ENCODE peak calls at places on chromosomes 16 and 17, in six cellular contexts. V is thoracic aorta; P is choroid plexus epithelial cell; K is activated T-helper 9 cell treated with anti-CD3 and anti-CD28 coated beads, Interleukin-2, amount 50 U/mL, for 16 hours; X is GM23248; G is activated CD4-positive, alpha-beta T cell treated with anti-CD3 and anti-CD28 coated beads, Interleukin-2, amount 50 U/mL, for 1 hour. R is an unnamed sample.
A peak's percentile ranks its signal among the peaks of the same experiment; 100 is the strongest.

GRCh38 chr16:87436225-87437172 is 44.4 kb downstream of the MAP1LC3B start:
- DNase-seq in V (no peak), P (peak; percentile 66), K (no peak), X (peak; percentile 73), G (no peak), R (no peak)

GRCh38 chr17:40317345-40317873 is 8.4 kb downstream of the RARA start:
- DNase-seq in V (no peak), P (peak; percentile 73), K (no peak), X (peak; percentile 87), G (peak; percentile 55), R (peak; percentile 69)

GRCh38 chr17:65797809-65798208 is 236.4 kb upstream of the AXIN2 start:
- DNase-seq in V (no peak), P (peak; percentile 23), K (no peak), X (peak; percentile 23), G (peak; percentile 25), R (peak; percentile 41)

GRCh38 chr17:245611-246010 is 64.2 kb upstream of the DOC2B start:
- DNase-seq in V (no peak), P (no peak), K (no peak), X (no peak), G (no peak), R (no peak)

GRCh38 chr17:2343421-2343820 is 6.1 kb downstream of the SGSM2 start:
- DNase-seq in V (no peak), P (no peak), K (peak; percentile 12), X (peak; percentile 8), G (peak; percentile 29), R (no peak)

GRCh38 chr17:61400786-61401279 is 1.2 kb downstream of the TBX2 start:
- DNase-seq in V (no peak), P (peak; percentile 45), K (no peak), X (peak; percentile 75), G (no peak), R (peak; percentile 54)

GRCh38 chr17:41264599-41264998 is 579 bp upstream of the KRTAP9-6 start:
- DNase-seq in V (no peak), P (no peak), K (no peak), X (no peak), G (no peak), R (no peak)

GRCh38 chr17:42598905-42599304 is 10.3 kb downstream of the RETREG3 start:
- DNase-seq in V (no peak), P (no peak), K (no peak), X (peak; percentile 23), G (no peak), R (no peak)

GRCh38 chr17:7435676-7436555 is 681 bp downstream of the TMEM102 start:
- DNase-seq in V (no peak), P (no peak), K (peak; percentile 42), X (peak; percentile 60), G (peak; percentile 47), R (peak; percentile 85)

GRCh38 chr17:46194393-46195216 is 1.4 kb upstream of the KANSL1 start:
- DNase-seq in V (no peak), P (peak; percentile 67), K (no peak), X (peak; percentile 81), G (peak; percentile 28), R (no peak)

GRCh38 chr17:39151680-39152058 is 232 bp upstream of the PLXDC1 start:
- DNase-seq in V (no peak), P (no peak), K (no peak), X (peak; percentile 16), G (no peak), R (no peak)

GRCh38 chr17:77501101-77501566 is 360.4 kb downstream of the SEC14L1 start:
- DNase-seq in V (no peak), P (peak; percentile 45), K (no peak), X (peak; percentile 57), G (peak; percentile 42), R (peak; percentile 47)

GRCh38 chr16:9334091-9334490 is 242.6 kb downstream of the HAPSTR1 start:
- DNase-seq in V (no peak), P (no peak), K (no peak), X (no peak), G (no peak), R (no peak)

GRCh38 chr17:2883544-2884203 is 87.4 kb downstream of the RAP1GAP2 start:
- DNase-seq in V (no peak), P (peak; percentile 22), K (no peak), X (peak; percentile 80), G (no peak), R (peak; percentile 58)

GRCh38 chr17:80622170-80622466 is 77.5 kb downstream of the RPTOR start:
- DNase-seq in V (no peak), P (no peak), K (no peak), X (no peak), G (no peak), R (no peak)

GRCh38 chr17:83078378-83079339 is 750 bp upstream of the METRNL start:
- DNase-seq in V (no peak), P (no peak), K (peak; percentile 8), X (peak; percentile 63), G (no peak), R (no peak)

GRCh38 chr17:41972571-41973411 is 6.2 kb downstream of the CNP start:
- DNase-seq in V (no peak), P (peak; percentile 56), K (no peak), X (no peak), G (no peak), R (no peak)

GRCh38 chr16:87641721-87642120 is 39.4 kb downstream of the JPH3 start:
- DNase-seq in V (no peak), P (no peak), K (no peak), X (no peak), G (no peak), R (no peak)

GRCh38 chr16:29156511-29156910 is 171.7 kb downstream of the LAT start:
- DNase-seq in V (no peak), P (no peak), K (no peak), X (no peak), G (no peak), R (peak; percentile 18)

GRCh38 chr17:78127240-78127887 is 1.2 kb downstream of the TMC6 start:
- DNase-seq in V (no peak), P (no peak), K (peak; percentile 41), X (no peak), G (peak; percentile 56), R (peak; percentile 78)

GRCh38 chr17:4769628-4770027 is 2.1 kb upstream of the TM4SF5 start:
- DNase-seq in V (no peak), P (no peak), K (no peak), X (peak; percentile 64), G (no peak), R (no peak)

GRCh38 chr17:59830007-59830630 is 62.6 kb downstream of the TUBD1 start:
- DNase-seq in V (no peak), P (peak; percentile 70), K (peak; percentile 16), X (peak; percentile 56), G (no peak), R (no peak)

GRCh38 chr17:61203765-61204164 is 195.9 kb upstream of the TBX2 start:
- DNase-seq in V (no peak), P (peak; percentile 19), K (no peak), X (no peak), G (no peak), R (no peak)

GRCh38 chr16:81116285-81116684 is 20.1 kb upstream of the GCSH start:
- DNase-seq in V (no peak), P (no peak), K (no peak), X (no peak), G (no peak), R (no peak)

GRCh38 chr17:28925912-28926365 is 23.1 kb upstream of the DHRS13 start:
- DNase-seq in V (no peak), P (peak; percentile 87), K (peak; percentile 9), X (peak; percentile 90), G (peak; percentile 35), R (no peak)

GRCh38 chr17:57370051-57370581 is 113.8 kb downstream of the MSI2 start:
- DNase-seq in V (no peak), P (peak; percentile 93), K (no peak), X (peak; percentile 71), G (no peak), R (no peak)

GRCh38 chr17:58587713-58588117 is 73.3 kb upstream of the MTMR4 start:
- DNase-seq in V (no peak), P (peak; percentile 60), K (peak; percentile 44), X (peak; percentile 48), G (peak; percentile 58), R (peak; percentile 89)

GRCh38 chr17:31819578-31819977 is 39.5 kb downstream of the COPRS start:
- DNase-seq in V (no peak), P (no peak), K (no peak), X (no peak), G (no peak), R (no peak)

GRCh38 chr17:2595200-2595599 is 1.7 kb downstream of the PAFAH1B1 start:
- DNase-seq in V (no peak), P (no peak), K (no peak), X (peak; percentile 46), G (no peak), R (no peak)

GRCh38 chr17:81020767-81021497 is 14.0 kb upstream of the BAIAP2 start:
- DNase-seq in V (no peak), P (peak; percentile 34), K (no peak), X (peak; percentile 91), G (no peak), R (no peak)

GRCh38 chr17:49817993-49818392 is 29.5 kb downstream of the KAT7 start:
- DNase-seq in V (no peak), P (no peak), K (no peak), X (no peak), G (peak; percentile 36), R (no peak)

GRCh38 chr16:85984211-85984880 is 85.4 kb downstream of the IRF8 start:
- DNase-seq in V (no peak), P (no peak), K (no peak), X (no peak), G (no peak), R (no peak)

GRCh38 chr17:16652847-16653366 is 743 bp downstream of the ZNF624 start:
- DNase-seq in V (no peak), P (peak; percentile 18), K (no peak), X (no peak), G (no peak), R (no peak)

GRCh38 chr17:6506679-6507231 is 49.6 kb downstream of the PITPNM3 start:
- DNase-seq in V (no peak), P (no peak), K (no peak), X (peak; percentile 83), G (no peak), R (no peak)